ENCODE peak calls at places on chromosomes 11 and 22, in four cellular contexts. M, O, G and V are unnamed samples.
A peak's percentile ranks its signal among the peaks of the same experiment; 100 is the strongest.

GRCh38 chr22:38412435-38413084 is 42.4 kb downstream of the KCNJ4 start:
- DNase-seq in M (no peak), O (peak; percentile 41), G (peak; percentile 51), V (no peak)

GRCh38 chr11:111582163-111582562 is 20.1 kb upstream of the SIK2 start:
- DNase-seq in M (no peak), O (no peak), G (no peak), V (no peak)

GRCh38 chr11:78050964-78051831 is 12.5 kb upstream of the THRSP start:
- DNase-seq in M (no peak), O (no peak), G (no peak), V (peak; percentile 56)

GRCh38 chr11:113163291-113164030 is 150.9 kb upstream of the TTC12 start:
- DNase-seq in M (no peak), O (no peak), G (no peak), V (peak; percentile 84)

GRCh38 chr11:36361901-36362391 is 65.9 kb downstream of the PRR5L start:
- DNase-seq in M (no peak), O (no peak), G (no peak), V (peak; percentile 88)

GRCh38 chr22:47888807-47889206 is 1126.4 kb downstream of the TBC1D22A start:
- DNase-seq in M (no peak), O (no peak), G (no peak), V (no peak)

GRCh38 chr11:117473692-117474091 is 146.0 kb downstream of the CEP164 start:
- DNase-seq in M (no peak), O (no peak), G (no peak), V (no peak)

GRCh38 chr11:99534812-99535211 is 514.1 kb downstream of the CNTN5 start:
- DNase-seq in M (no peak), O (no peak), G (no peak), V (peak; percentile 1)

GRCh38 chr11:66080055-66080817 is 10.2 kb downstream of the PACS1 start:
- DNase-seq in M (peak; percentile 54), O (peak; percentile 54), G (peak; percentile 74), V (peak; percentile 95)

GRCh38 chr11:109644158-109644557 is 222.2 kb downstream of the C11orf87 start:
- DNase-seq in M (no peak), O (peak; percentile 90), G (no peak), V (no peak)

GRCh38 chr22:24728790-24729637 is 45.5 kb downstream of the PIWIL3 start:
- DNase-seq in M (no peak), O (peak; percentile 68), G (no peak), V (peak; percentile 92)

GRCh38 chr11:58222730-58223129 is 6.0 kb downstream of the OR10Q1 start:
- DNase-seq in M (no peak), O (no peak), G (no peak), V (peak; percentile 1)

GRCh38 chr22:24305260-24305692 is 34.6 kb downstream of the SPECC1L start:
- DNase-seq in M (no peak), O (no peak), G (no peak), V (peak; percentile 66)

GRCh38 chr22:20211997-20212753 is 55.9 kb downstream of the RTN4R start:
- DNase-seq in M (peak; percentile 57), O (peak; percentile 96), G (no peak), V (peak; percentile 49)
- H3K4me3 ChIP-seq in M (no peak overlapping the region), O (peak overlapping the region; percentile 49), G (no peak overlapping the region), V (peak overlapping the region; percentile 15)

GRCh38 chr11:39365809-39366436 is 2093.5 kb downstream of the LRRC4C start:
- DNase-seq in M (no peak), O (no peak), G (no peak), V (no peak)
- TF ChIP-seq CTCF in M (no peak), O (peak; percentile 41), G (no peak), V (no peak)

GRCh38 chr22:36151006-36151595 is 9.5 kb downstream of the APOL3 start:
- DNase-seq in M (no peak), O (no peak), G (no peak), V (peak; percentile 28)

GRCh38 chr22:36153756-36154155 is 6.8 kb downstream of the APOL3 start:
- DNase-seq in M (no peak), O (no peak), G (no peak), V (no peak)

GRCh38 chr22:36155702-36156101 is 4.9 kb downstream of the APOL3 start:
- DNase-seq in M (peak; percentile 44), O (no peak), G (peak; percentile 60), V (peak; percentile 52)

GRCh38 chr22:36149464-36149863 is 11.1 kb downstream of the APOL3 start:
- DNase-seq in M (no peak), O (no peak), G (no peak), V (no peak)

GRCh38 chr22:36152088-36152487 is 8.5 kb downstream of the APOL3 start:
- DNase-seq in M (no peak), O (no peak), G (no peak), V (no peak)
- H3K4me3 ChIP-seq in M (no peak overlapping the region), O (no peak overlapping the region), G (no peak overlapping the region), V (no peak overlapping the region)

GRCh38 chr11:130214861-130215530 is 55.4 kb downstream of the ST14 start:
- DNase-seq in M (no peak), O (no peak), G (no peak), V (no peak)

GRCh38 chr11:130213979-130214281 is 54.3 kb downstream of the ST14 start:
- DNase-seq in M (no peak), O (no peak), G (no peak), V (no peak)

GRCh38 chr11:130211781-130212401 is 52.3 kb downstream of the ST14 start:
- DNase-seq in M (peak; percentile 6), O (no peak), G (peak; percentile 18), V (no peak)

GRCh38 chr11:130212431-130212961 is 52.9 kb downstream of the ST14 start:
- DNase-seq in M (peak; percentile 9), O (no peak), G (peak; percentile 22), V (no peak)

GRCh38 chr11:130213143-130213978 is 53.8 kb downstream of the ST14 start:
- DNase-seq in M (peak; percentile 75), O (peak; percentile 72), G (peak; percentile 75), V (peak; percentile 13)
- TF ChIP-seq CTCF in M (peak; percentile 92), O (peak; percentile 86), G (peak; percentile 96), V (peak; percentile 83)

GRCh38 chr22:39530692-39531331 is 1.7 kb downstream of the RPS19BP1 start:
- DNase-seq in M (no peak), O (peak; percentile 67), G (peak; percentile 54), V (peak; percentile 47)
- H3K4me3 ChIP-seq in M (no peak overlapping the region), O (no peak overlapping the region), G (no peak overlapping the region), V (no peak overlapping the region)